ENCODE peak calls at places on chromosomes 11 and 22, in nine cellular contexts. One of them, this sample, is unnamed.

GRCh38 chr11:96278039-96278897 is 64.7 kb downstream of the MAML2 start:
- DNase-seq in lower lobe of right lung: no peak
- DNase-seq in HuH-7.5: no peak
- DNase-seq in SJSA1: no peak
- DNase-seq in iPS-NIHi11: no peak
- DNase-seq in upper lobe of right lung: no peak
- DNase-seq in non-pigmented ciliary epithelial cell: no peak
- DNase-seq in globus pallidus: no peak
- DNase-seq in Calu3: no peak
- DNase-seq in this sample: no peak

GRCh38 chr22:22960307-22960706 is 72.7 kb downstream of the IGLL5 start:
- DNase-seq in globus pallidus: no peak
- DNase-seq in iPS-NIHi11: no peak
- DNase-seq in SJSA1: no peak
- DNase-seq in upper lobe of right lung: no peak
- DNase-seq in non-pigmented ciliary epithelial cell: no peak
- DNase-seq in Calu3: no peak
- DNase-seq in HuH-7.5: no peak
- DNase-seq in lower lobe of right lung: no peak
- DNase-seq in this sample: no peak

GRCh38 chr11:122215244-122215992 is 99.4 kb upstream of the BLID start:
- DNase-seq in HuH-7.5: peak; percentile 54
- DNase-seq in Calu3: peak; percentile 58
- DNase-seq in lower lobe of right lung: peak; percentile 70
- DNase-seq in iPS-NIHi11: peak; percentile 86
- DNase-seq in non-pigmented ciliary epithelial cell: peak; percentile 75
- DNase-seq in globus pallidus: peak; percentile 90
- DNase-seq in SJSA1: peak; percentile 46
- DNase-seq in upper lobe of right lung: peak; percentile 84
- DNase-seq in this sample: peak; percentile 99

GRCh38 chr22:17808688-17809403 is 34.6 kb upstream of the BID start:
- DNase-seq in non-pigmented ciliary epithelial cell: no peak
- DNase-seq in globus pallidus: no peak
- DNase-seq in upper lobe of right lung: no peak
- DNase-seq in Calu3: no peak
- DNase-seq in HuH-7.5: no peak
- DNase-seq in iPS-NIHi11: no peak
- DNase-seq in lower lobe of right lung: no peak
- DNase-seq in SJSA1: no peak
- DNase-seq in this sample: no peak

GRCh38 chr22:46815559-46815895 is 53.1 kb downstream of the TBC1D22A start:
- DNase-seq in Calu3: no peak
- DNase-seq in SJSA1: no peak
- DNase-seq in HuH-7.5: no peak
- DNase-seq in globus pallidus: no peak
- DNase-seq in non-pigmented ciliary epithelial cell: no peak
- DNase-seq in iPS-NIHi11: no peak
- DNase-seq in upper lobe of right lung: no peak
- DNase-seq in lower lobe of right lung: no peak
- DNase-seq in this sample: no peak

GRCh38 chr22:37258005-37258790 is 14.1 kb upstream of the RAC2 start:
- DNase-seq in globus pallidus: no peak
- DNase-seq in non-pigmented ciliary epithelial cell: no peak
- DNase-seq in iPS-NIHi11: no peak
- DNase-seq in Calu3: no peak
- DNase-seq in SJSA1: no peak
- DNase-seq in lower lobe of right lung: no peak
- DNase-seq in upper lobe of right lung: peak; percentile 11
- DNase-seq in HuH-7.5: no peak
- DNase-seq in this sample: no peak

GRCh38 chr11:96267490-96268010 is 75.4 kb downstream of the MAML2 start:
- DNase-seq in SJSA1: no peak
- DNase-seq in upper lobe of right lung: no peak
- DNase-seq in lower lobe of right lung: no peak
- DNase-seq in Calu3: no peak
- DNase-seq in HuH-7.5: no peak
- DNase-seq in non-pigmented ciliary epithelial cell: no peak
- DNase-seq in iPS-NIHi11: no peak
- DNase-seq in globus pallidus: no peak
- DNase-seq in this sample: no peak

GRCh38 chr11:13486926-13487660 is 8.7 kb downstream of the PTH start:
- DNase-seq in globus pallidus: no peak
- DNase-seq in HuH-7.5: no peak
- DNase-seq in non-pigmented ciliary epithelial cell: no peak
- DNase-seq in upper lobe of right lung: peak; percentile 86
- DNase-seq in lower lobe of right lung: peak; percentile 82
- DNase-seq in iPS-NIHi11: peak; percentile 19
- DNase-seq in Calu3: peak; percentile 84
- DNase-seq in SJSA1: no peak
- DNase-seq in this sample: no peak

GRCh38 chr11:125423247-125423849 is 72.7 kb downstream of the FEZ1 start:
- DNase-seq in Calu3: peak; percentile 44
- DNase-seq in iPS-NIHi11: peak; percentile 64
- DNase-seq in upper lobe of right lung: no peak
- DNase-seq in non-pigmented ciliary epithelial cell: no peak
- DNase-seq in globus pallidus: no peak
- DNase-seq in SJSA1: no peak
- DNase-seq in HuH-7.5: no peak
- DNase-seq in lower lobe of right lung: no peak
- DNase-seq in this sample: no peak

GRCh38 chr11:108135845-108136599 is 14.7 kb downstream of the ACAT1 start:
- DNase-seq in non-pigmented ciliary epithelial cell: no peak
- DNase-seq in globus pallidus: no peak
- DNase-seq in upper lobe of right lung: no peak
- DNase-seq in SJSA1: no peak
- DNase-seq in Calu3: no peak
- DNase-seq in lower lobe of right lung: no peak
- DNase-seq in HuH-7.5: no peak
- DNase-seq in iPS-NIHi11: no peak
- DNase-seq in this sample: no peak

GRCh38 chr22:46023558-46023981 is 46.6 kb upstream of the WNT7B start:
- DNase-seq in Calu3: no peak
- DNase-seq in lower lobe of right lung: peak; percentile 3
- DNase-seq in HuH-7.5: no peak
- DNase-seq in upper lobe of right lung: peak; percentile 46
- DNase-seq in iPS-NIHi11: no peak
- DNase-seq in SJSA1: no peak
- DNase-seq in globus pallidus: peak; percentile 41
- DNase-seq in non-pigmented ciliary epithelial cell: no peak
- DNase-seq in this sample: peak; percentile 77

GRCh38 chr22:39511226-39511625 is 9.1 kb upstream of the ATF4 start:
- DNase-seq in Calu3: no peak
- DNase-seq in SJSA1: no peak
- DNase-seq in upper lobe of right lung: no peak
- DNase-seq in non-pigmented ciliary epithelial cell: no peak
- DNase-seq in iPS-NIHi11: no peak
- DNase-seq in HuH-7.5: no peak
- DNase-seq in globus pallidus: no peak
- DNase-seq in lower lobe of right lung: no peak
- DNase-seq in this sample: no peak

GRCh38 chr11:67606150-67606476 is 623 bp upstream of the NDUFV1 start:
- DNase-seq in HuH-7.5: peak; percentile 71
- DNase-seq in SJSA1: no peak
- DNase-seq in lower lobe of right lung: peak; percentile 55
- DNase-seq in iPS-NIHi11: no peak
- DNase-seq in Calu3: no peak
- DNase-seq in non-pigmented ciliary epithelial cell: no peak
- DNase-seq in globus pallidus: no peak
- DNase-seq in upper lobe of right lung: no peak
- DNase-seq in this sample: no peak

GRCh38 chr11:62558669-62559068 is 12.1 kb upstream of the AHNAK start:
- DNase-seq in iPS-NIHi11: no peak
- DNase-seq in lower lobe of right lung: no peak
- DNase-seq in upper lobe of right lung: no peak
- DNase-seq in HuH-7.5: no peak
- DNase-seq in SJSA1: no peak
- DNase-seq in globus pallidus: no peak
- DNase-seq in non-pigmented ciliary epithelial cell: no peak
- DNase-seq in Calu3: no peak
- DNase-seq in this sample: no peak

GRCh38 chr11:35243774-35244173 is 104.8 kb downstream of the CD44 start:
- DNase-seq in globus pallidus: no peak
- DNase-seq in Calu3: no peak
- DNase-seq in lower lobe of right lung: no peak
- DNase-seq in iPS-NIHi11: no peak
- DNase-seq in non-pigmented ciliary epithelial cell: no peak
- DNase-seq in HuH-7.5: no peak
- DNase-seq in upper lobe of right lung: no peak
- DNase-seq in SJSA1: no peak
- DNase-seq in this sample: no peak

GRCh38 chr22:19266547-19267086 is 24.9 kb downstream of the CLTCL1 start:
- DNase-seq in upper lobe of right lung: no peak
- DNase-seq in lower lobe of right lung: no peak
- DNase-seq in SJSA1: no peak
- DNase-seq in globus pallidus: no peak
- DNase-seq in non-pigmented ciliary epithelial cell: no peak
- DNase-seq in HuH-7.5: no peak
- DNase-seq in Calu3: no peak
- DNase-seq in iPS-NIHi11: no peak
- DNase-seq in this sample: no peak

GRCh38 chr11:74100231-74100630 is 70.6 kb downstream of the C2CD3 start:
- DNase-seq in upper lobe of right lung: no peak
- DNase-seq in SJSA1: no peak
- DNase-seq in non-pigmented ciliary epithelial cell: no peak
- DNase-seq in Calu3: no peak
- DNase-seq in iPS-NIHi11: no peak
- DNase-seq in HuH-7.5: no peak
- DNase-seq in lower lobe of right lung: no peak
- DNase-seq in globus pallidus: no peak
- DNase-seq in this sample: no peak

GRCh38 chr11:79062814-79063762 is 377.7 kb downstream of the TENM4 start:
- DNase-seq in upper lobe of right lung: no peak
- DNase-seq in non-pigmented ciliary epithelial cell: no peak
- DNase-seq in Calu3: peak; percentile 25
- DNase-seq in lower lobe of right lung: no peak
- DNase-seq in globus pallidus: no peak
- DNase-seq in SJSA1: no peak
- DNase-seq in HuH-7.5: peak; percentile 53
- DNase-seq in iPS-NIHi11: peak; percentile 58
- DNase-seq in this sample: no peak

GRCh38 chr11:225734-226453 is 10.2 kb downstream of the SIRT3 start:
- DNase-seq in lower lobe of right lung: no peak
- DNase-seq in globus pallidus: no peak
- DNase-seq in upper lobe of right lung: no peak
- DNase-seq in SJSA1: no peak
- DNase-seq in Calu3: no peak
- DNase-seq in non-pigmented ciliary epithelial cell: no peak
- DNase-seq in HuH-7.5: no peak
- DNase-seq in iPS-NIHi11: no peak
- DNase-seq in this sample: no peak

GRCh38 chr11:8242480-8243280 is 21.0 kb downstream of the LMO1 start:
- DNase-seq in lower lobe of right lung: no peak
- DNase-seq in HuH-7.5: no peak
- DNase-seq in iPS-NIHi11: no peak
- DNase-seq in Calu3: no peak
- DNase-seq in SJSA1: no peak
- DNase-seq in non-pigmented ciliary epithelial cell: no peak
- DNase-seq in globus pallidus: no peak
- DNase-seq in upper lobe of right lung: no peak
- DNase-seq in this sample: no peak

GRCh38 chr22:17742528-17742902 is 31.8 kb downstream of the BID start:
- DNase-seq in globus pallidus: peak; percentile 40
- DNase-seq in SJSA1: peak; percentile 70
- DNase-seq in Calu3: peak; percentile 84
- DNase-seq in non-pigmented ciliary epithelial cell: no peak
- DNase-seq in iPS-NIHi11: peak; percentile 93
- DNase-seq in HuH-7.5: peak; percentile 99
- DNase-seq in lower lobe of right lung: peak; percentile 65
- DNase-seq in upper lobe of right lung: no peak
- DNase-seq in this sample: no peak

GRCh38 chr22:49541451-49542230 is 286.0 kb downstream of the BRD1 start:
- DNase-seq in globus pallidus: no peak
- DNase-seq in HuH-7.5: no peak
- DNase-seq in upper lobe of right lung: peak; percentile 46
- DNase-seq in lower lobe of right lung: peak; percentile 32
- DNase-seq in iPS-NIHi11: no peak
- DNase-seq in non-pigmented ciliary epithelial cell: no peak
- DNase-seq in Calu3: no peak
- DNase-seq in SJSA1: no peak
- DNase-seq in this sample: no peak

GRCh38 chr11:26696330-26696729 is 25.5 kb downstream of the SLC5A12 start:
- DNase-seq in HuH-7.5: no peak
- DNase-seq in non-pigmented ciliary epithelial cell: no peak
- DNase-seq in Calu3: no peak
- DNase-seq in SJSA1: no peak
- DNase-seq in lower lobe of right lung: no peak
- DNase-seq in upper lobe of right lung: no peak
- DNase-seq in iPS-NIHi11: no peak
- DNase-seq in globus pallidus: no peak
- DNase-seq in this sample: no peak

GRCh38 chr22:22123118-22123959 is 121.2 kb upstream of the VPREB1 start:
- DNase-seq in non-pigmented ciliary epithelial cell: no peak
- DNase-seq in HuH-7.5: peak; percentile 38
- DNase-seq in upper lobe of right lung: no peak
- DNase-seq in globus pallidus: no peak
- DNase-seq in iPS-NIHi11: no peak
- DNase-seq in lower lobe of right lung: no peak
- DNase-seq in SJSA1: no peak
- DNase-seq in Calu3: no peak
- DNase-seq in this sample: no peak

GRCh38 chr22:40345271-40345670 is 1.0 kb upstream of the ADSL start:
- DNase-seq in lower lobe of right lung: no peak
- DNase-seq in globus pallidus: no peak
- DNase-seq in non-pigmented ciliary epithelial cell: no peak
- DNase-seq in iPS-NIHi11: no peak
- DNase-seq in upper lobe of right lung: no peak
- DNase-seq in SJSA1: no peak
- DNase-seq in HuH-7.5: no peak
- DNase-seq in Calu3: peak; percentile 30
- DNase-seq in this sample: no peak

GRCh38 chr11:120186799-120187591 is 23.8 kb upstream of the OAF start:
- DNase-seq in SJSA1: no peak
- DNase-seq in globus pallidus: no peak
- DNase-seq in Calu3: no peak
- DNase-seq in upper lobe of right lung: peak; percentile 59
- DNase-seq in lower lobe of right lung: no peak
- DNase-seq in HuH-7.5: no peak
- DNase-seq in non-pigmented ciliary epithelial cell: no peak
- DNase-seq in iPS-NIHi11: no peak
- DNase-seq in this sample: no peak

GRCh38 chr22:29145321-29146072 is 60.2 kb upstream of the EMID1 start:
- DNase-seq in HuH-7.5: no peak
- DNase-seq in Calu3: no peak
- DNase-seq in iPS-NIHi11: no peak
- DNase-seq in globus pallidus: no peak
- DNase-seq in SJSA1: peak; percentile 38
- DNase-seq in non-pigmented ciliary epithelial cell: no peak
- DNase-seq in upper lobe of right lung: no peak
- DNase-seq in lower lobe of right lung: no peak
- DNase-seq in this sample: no peak

GRCh38 chr11:68343761-68344256 is 31.4 kb downstream of the LRP5 start:
- DNase-seq in non-pigmented ciliary epithelial cell: no peak
- DNase-seq in Calu3: no peak
- DNase-seq in HuH-7.5: no peak
- DNase-seq in upper lobe of right lung: no peak
- DNase-seq in lower lobe of right lung: no peak
- DNase-seq in globus pallidus: no peak
- DNase-seq in iPS-NIHi11: no peak
- DNase-seq in SJSA1: no peak
- DNase-seq in this sample: no peak

GRCh38 chr11:134999490-135000066 is 587.5 kb upstream of the B3GAT1 start:
- DNase-seq in upper lobe of right lung: no peak
- DNase-seq in non-pigmented ciliary epithelial cell: no peak
- DNase-seq in HuH-7.5: no peak
- DNase-seq in lower lobe of right lung: no peak
- DNase-seq in globus pallidus: no peak
- DNase-seq in iPS-NIHi11: peak; percentile 21
- DNase-seq in Calu3: no peak
- DNase-seq in SJSA1: no peak
- DNase-seq in this sample: no peak

GRCh38 chr11:40797981-40798380 is 661.5 kb downstream of the LRRC4C start:
- DNase-seq in globus pallidus: no peak
- DNase-seq in non-pigmented ciliary epithelial cell: peak; percentile 22
- DNase-seq in upper lobe of right lung: no peak
- DNase-seq in SJSA1: no peak
- DNase-seq in HuH-7.5: no peak
- DNase-seq in iPS-NIHi11: no peak
- DNase-seq in Calu3: no peak
- DNase-seq in lower lobe of right lung: no peak
- DNase-seq in this sample: no peak

GRCh38 chr11:86758171-86758570 is 42.2 kb upstream of the PRSS23 start:
- DNase-seq in lower lobe of right lung: no peak
- DNase-seq in non-pigmented ciliary epithelial cell: no peak
- DNase-seq in SJSA1: no peak
- DNase-seq in globus pallidus: no peak
- DNase-seq in HuH-7.5: no peak
- DNase-seq in iPS-NIHi11: no peak
- DNase-seq in Calu3: no peak
- DNase-seq in upper lobe of right lung: no peak
- DNase-seq in this sample: no peak

This sample was measured in AG09309.